ENCODE peak calls at places on chromosomes 6 and 20, in ten cellular contexts. Z, B, T, I, L, N, Q, F, A and M are unnamed samples.

GRCh38 chr6:25637946-25638345 is 14.1 kb upstream of the SCGN start:
- DNase-seq in Z (no peak), B (no peak), T (no peak), I (peak), L (peak), N (no peak), Q (no peak), F (peak), A (peak), M (peak)

GRCh38 chr20:41507851-41508250 is 110.3 kb downstream of the CHD6 start:
- DNase-seq in Z (no peak), B (no peak), T (no peak), I (no peak), L (no peak), N (no peak), Q (no peak), F (no peak), A (no peak), M (no peak)

GRCh38 chr20:58139849-58140786 is 88.3 kb downstream of the ANKRD60 start:
- DNase-seq in Z (no peak), B (no peak), T (no peak), I (no peak), L (no peak), N (no peak), Q (no peak), F (no peak), A (no peak), M (no peak)

GRCh38 chr20:63847374-63848002 is 13.8 kb upstream of the ABHD16B start:
- DNase-seq in Z (no peak), B (no peak), T (no peak), I (no peak), L (no peak), N (no peak), Q (no peak), F (no peak), A (no peak), M (no peak)

GRCh38 chr6:41894366-41895299 is 542 bp downstream of the USP49 start:
- DNase-seq in Z (no peak), B (peak), T (no peak), I (no peak), L (no peak), N (no peak), Q (no peak), F (peak), A (peak), M (no peak)

GRCh38 chr20:11217322-11217989 is 543.7 kb upstream of the JAG1 start:
- DNase-seq in Z (no peak), B (no peak), T (no peak), I (no peak), L (no peak), N (no peak), Q (no peak), F (no peak), A (no peak), M (no peak)

GRCh38 chr6:167906899-167907298 is 80.2 kb downstream of the AFDN start:
- DNase-seq in Z (no peak), B (no peak), T (no peak), I (no peak), L (peak), N (no peak), Q (no peak), F (no peak), A (no peak), M (peak)

GRCh38 chr6:127266892-127267741 is 453 bp downstream of the RNF146 start:
- DNase-seq in Z (peak), B (peak), T (peak), I (peak), L (no peak), N (peak), Q (peak), F (no peak), A (peak), M (peak)

GRCh38 chr20:52497731-52498130 is 306.2 kb upstream of the ZFP64 start:
- DNase-seq in Z (no peak), B (no peak), T (peak), I (no peak), L (no peak), N (no peak), Q (no peak), F (no peak), A (no peak), M (peak)

GRCh38 chr6:26071135-26071534 is 16.1 kb upstream of the HFE start:
- DNase-seq in Z (no peak), B (no peak), T (no peak), I (peak), L (no peak), N (no peak), Q (no peak), F (no peak), A (no peak), M (no peak)

GRCh38 chr6:101003075-101003474 is 121.9 kb upstream of the ASCC3 start:
- DNase-seq in Z (no peak), B (no peak), T (no peak), I (no peak), L (no peak), N (no peak), Q (no peak), F (no peak), A (no peak), M (no peak)

GRCh38 chr6:158631678-158632537 is 12.6 kb downstream of the DYNLT1 start:
- DNase-seq in Z (no peak), B (no peak), T (peak), I (peak), L (no peak), N (no peak), Q (no peak), F (no peak), A (no peak), M (peak)

GRCh38 chr6:52403627-52404026 is 16.5 kb upstream of the EFHC1 start:
- DNase-seq in Z (no peak), B (no peak), T (no peak), I (peak), L (peak), N (no peak), Q (no peak), F (no peak), A (peak), M (no peak)

GRCh38 chr6:71491844-71492243 is 203.2 kb downstream of the OGFRL1 start:
- DNase-seq in Z (no peak), B (no peak), T (no peak), I (no peak), L (no peak), N (no peak), Q (no peak), F (no peak), A (no peak), M (no peak)

GRCh38 chr20:33947709-33948295 is 45.9 kb upstream of the RALY start:
- DNase-seq in Z (no peak), B (peak), T (no peak), I (peak), L (no peak), N (peak), Q (no peak), F (no peak), A (peak), M (no peak)

GRCh38 chr20:53750827-53751393 is 157.3 kb upstream of the ZNF217 start:
- DNase-seq in Z (no peak), B (peak), T (peak), I (no peak), L (peak), N (peak), Q (no peak), F (no peak), A (no peak), M (peak)

GRCh38 chr20:50336631-50337030 is 146.0 kb downstream of the CEBPB start:
- DNase-seq in Z (no peak), B (no peak), T (peak), I (no peak), L (no peak), N (no peak), Q (no peak), F (no peak), A (no peak), M (no peak)

GRCh38 chr20:21514553-21515251 is 838 bp upstream of the NKX2-2 start:
- DNase-seq in Z (no peak), B (no peak), T (no peak), I (no peak), L (no peak), N (no peak), Q (no peak), F (no peak), A (no peak), M (no peak)

GRCh38 chr6:166274739-166275370 is 33.3 kb downstream of the PRR18 start:
- DNase-seq in Z (no peak), B (no peak), T (no peak), I (no peak), L (no peak), N (no peak), Q (no peak), F (no peak), A (no peak), M (no peak)

GRCh38 chr6:35449287-35449881 is 2.8 kb upstream of the FANCE start:
- DNase-seq in Z (peak), B (peak), T (peak), I (peak), L (peak), N (peak), Q (no peak), F (peak), A (peak), M (no peak)

GRCh38 chr6:39224523-39225182 is 4.6 kb downstream of the KCNK5 start:
- DNase-seq in Z (no peak), B (no peak), T (no peak), I (no peak), L (no peak), N (no peak), Q (no peak), F (no peak), A (no peak), M (no peak)

GRCh38 chr6:105744815-105745214 is 341.3 kb upstream of the PRDM1 start:
- DNase-seq in Z (no peak), B (no peak), T (no peak), I (no peak), L (no peak), N (no peak), Q (no peak), F (no peak), A (no peak), M (no peak)

GRCh38 chr6:44058617-44059358 is 68.5 kb downstream of the MRPL14 start:
- DNase-seq in Z (no peak), B (peak), T (peak), I (peak), L (no peak), N (no peak), Q (no peak), F (no peak), A (no peak), M (peak)

GRCh38 chr20:39897781-39898466 is 791.1 kb downstream of the MAFB start:
- DNase-seq in Z (no peak), B (no peak), T (peak), I (no peak), L (no peak), N (no peak), Q (no peak), F (no peak), A (no peak), M (peak)

GRCh38 chr6:69487688-69488087 is 309.1 kb downstream of the LMBRD1 start:
- DNase-seq in Z (no peak), B (no peak), T (no peak), I (peak), L (no peak), N (no peak), Q (no peak), F (no peak), A (no peak), M (no peak)

GRCh38 chr20:58331961-58332551 is 22.5 kb downstream of the RAB22A start:
- DNase-seq in Z (no peak), B (no peak), T (no peak), I (no peak), L (no peak), N (no peak), Q (no peak), F (no peak), A (peak), M (no peak)

GRCh38 chr20:10935658-10936057 is 261.9 kb upstream of the JAG1 start:
- DNase-seq in Z (no peak), B (no peak), T (no peak), I (no peak), L (no peak), N (no peak), Q (no peak), F (no peak), A (no peak), M (no peak)

GRCh38 chr6:169828176-169828575 is 76.8 kb downstream of the ERMARD start:
- DNase-seq in Z (no peak), B (no peak), T (no peak), I (no peak), L (no peak), N (no peak), Q (no peak), F (no peak), A (no peak), M (no peak)